ENCODE peak calls at places on chromosome 9, in seven cellular contexts. W is HT-29, H is astrocyte of the cerebellum, B is neural crest cell, E is posterior vena cava, K is fibroblast of mammary gland, L is left ventricle myocardium inferior. N is an unnamed sample.
A peak's percentile ranks its signal among the peaks of the same experiment; 100 is the strongest.

GRCh38 chr9:134047868-134048581 is 19.8 kb downstream of the BRD3 start:
- DNase-seq in L (no peak), H (no peak), W (no peak), K (no peak), E (peak; percentile 78), B (no peak), N (no peak)

GRCh38 chr9:34417734-34418133 is 40.6 kb downstream of the FAM219A start:
- DNase-seq in E (no peak), W (no peak), B (no peak), K (no peak), L (no peak), H (no peak), N (peak; percentile 98)

GRCh38 chr9:1044643-1045042 is 5.5 kb upstream of the DMRT2 start:
- DNase-seq in W (no peak), L (peak; percentile 36), K (peak; percentile 72), E (no peak), B (no peak), H (no peak), N (no peak)

GRCh38 chr9:91428431-91428830 is 4.8 kb upstream of the NFIL3 start:
- DNase-seq in E (no peak), H (no peak), L (no peak), K (peak; percentile 56), W (no peak), B (no peak), N (no peak)

GRCh38 chr9:95087659-95088242 is 229.8 kb downstream of the FANCC start:
- DNase-seq in L (no peak), W (peak; percentile 69), H (no peak), K (no peak), B (no peak), E (peak; percentile 75), N (peak; percentile 69)

GRCh38 chr9:131484051-131484445 is 18.7 kb upstream of the POMT1 start:
- DNase-seq in H (no peak), W (no peak), B (no peak), E (no peak), L (no peak), K (no peak), N (no peak)

GRCh38 chr9:131578016-131578415 is 32.7 kb downstream of the PRRT1B start:
- DNase-seq in K (no peak), L (no peak), E (peak; percentile 58), H (no peak), B (no peak), W (no peak), N (no peak)

GRCh38 chr9:81592890-81593271 is 96.5 kb downstream of the TLE1 start:
- DNase-seq in K (no peak), H (no peak), E (peak; percentile 90), W (no peak), L (peak; percentile 36), B (no peak), N (peak; percentile 35)

GRCh38 chr9:81824802-81825770 is 103.1 kb upstream of the SPATA31D4 start:
- DNase-seq in W (no peak), B (no peak), E (no peak), L (no peak), H (no peak), K (no peak), N (no peak)

GRCh38 chr9:19119801-19120440 is 7.4 kb downstream of the PLIN2 start:
- DNase-seq in E (no peak), L (no peak), K (no peak), B (no peak), W (no peak), H (no peak), N (no peak)

GRCh38 chr9:134136117-134136996 is 475 bp downstream of the WDR5 start:
- DNase-seq in L (no peak), B (peak; percentile 23), W (peak; percentile 34), E (peak; percentile 72), K (peak; percentile 24), H (no peak), N (peak; percentile 64)